ENCODE peak calls at places on chromosomes 16 and 17, in ten cellular contexts. X is DND-41; L is H1; T is NCI-H748 treated with DMSO at 0.1 percent for 48 hours; P is fibroblast of lung; G is skeletal muscle cell; E is NCI-H1092 treated with DMSO at 0.1 percent for 48 hours; Q is AG09309; N is PC-9; A is stimulated activated CD8-positive, alpha-beta memory T cell treated with anti-CD3 and anti-CD28 coated beads, Interleukin-7, amount 100 ng/mL, for 24 hours. Z is an unnamed sample.
A peak's percentile ranks its signal among the peaks of the same experiment; 100 is the strongest.

GRCh38 chr16:10753670-10754069 is 10.0 kb downstream of the NUBP1 start:
- DNase-seq in X (no peak), L (no peak), T (no peak), P (no peak), G (no peak), E (no peak), Q (no peak), N (no peak), A (no peak), Z (no peak)

GRCh38 chr16:47431960-47432359 is 28.9 kb downstream of the ITFG1 start:
- DNase-seq in X (no peak), L (no peak), T (no peak), P (no peak), G (no peak), E (no peak), Q (no peak), N (no peak), A (no peak), Z (no peak)

GRCh38 chr16:47578573-47578972 is 117.4 kb downstream of the PHKB start:
- DNase-seq in X (no peak), L (no peak), T (no peak), P (no peak), G (no peak), E (no peak), Q (no peak), N (peak; percentile 57), A (no peak), Z (no peak)

GRCh38 chr17:63995626-63996025 is 2.5 kb upstream of the PRR29 start:
- DNase-seq in X (no peak), L (no peak), T (no peak), P (no peak), G (no peak), E (no peak), Q (no peak), N (no peak), A (no peak), Z (no peak)

GRCh38 chr16:24085665-24086064 is 170.5 kb upstream of the CACNG3 start:
- DNase-seq in X (no peak), L (no peak), T (no peak), P (no peak), G (no peak), E (no peak), Q (no peak), N (no peak), A (no peak), Z (no peak)

GRCh38 chr16:56657555-56658430 is at the start of gene MT1F:
- DNase-seq in X (no peak), L (peak; percentile 86), T (peak; percentile 11), P (peak; percentile 14), G (no peak), E (peak; percentile 3), Q (no peak), N (peak; percentile 83), A (peak; percentile 61), Z (no peak)

GRCh38 chr17:4899341-4900230 is at the start of gene C17orf107:
- DNase-seq in X (no peak), L (no peak), T (peak; percentile 38), P (peak; percentile 72), G (peak; percentile 80), E (no peak), Q (no peak), N (no peak), A (peak; percentile 90), Z (no peak)

GRCh38 chr16:84999857-85000480 is 11.4 kb downstream of the ZDHHC7 start:
- DNase-seq in X (no peak), L (no peak), T (no peak), P (no peak), G (no peak), E (no peak), Q (no peak), N (no peak), A (no peak), Z (no peak)

GRCh38 chr16:59988591-59988990 is 1254.5 kb upstream of the GOT2 start:
- DNase-seq in X (no peak), L (no peak), T (peak; percentile 85), P (no peak), G (no peak), E (no peak), Q (no peak), N (no peak), A (no peak), Z (no peak)

GRCh38 chr16:51408357-51408756 is 257.3 kb upstream of the SALL1 start:
- DNase-seq in X (no peak), L (no peak), T (no peak), P (peak; percentile 29), G (peak; percentile 25), E (no peak), Q (no peak), N (no peak), A (no peak), Z (no peak)

GRCh38 chr17:2854662-2855061 is 58.4 kb downstream of the RAP1GAP2 start:
- DNase-seq in X (no peak), L (no peak), T (no peak), P (no peak), G (no peak), E (no peak), Q (no peak), N (no peak), A (no peak), Z (no peak)

GRCh38 chr16:67530013-67530939 is 1.6 kb downstream of the RIPOR1 start:
- DNase-seq in X (no peak), L (peak; percentile 69), T (no peak), P (peak; percentile 72), G (peak; percentile 22), E (peak; percentile 45), Q (no peak), N (no peak), A (no peak), Z (no peak)

GRCh38 chr17:58229384-58229783 is 9.0 kb upstream of the LPO start:
- DNase-seq in X (no peak), L (no peak), T (no peak), P (no peak), G (no peak), E (no peak), Q (no peak), N (no peak), A (no peak), Z (no peak)

Z was measured in NCI-H1436 treated with DMSO at 0.1 percent for 48 hours.